ENCODE peak calls at places on chromosomes 1 and 21, in five cellular contexts. One of them, this sample, is unnamed.

GRCh38 chr1:202750024-202750423 is 39.8 kb upstream of the SYT2 start:
- DNase-seq in GM13976: no peak
- DNase-seq in fibroblast of the aortic adventitia: no peak
- DNase-seq in GM06990: no peak
- DNase-seq in dorsolateral prefrontal cortex: no peak
- DNase-seq in this sample: no peak

GRCh38 chr1:27438621-27439061 is 46.2 kb downstream of the GPR3 start:
- DNase-seq in GM13976: no peak
- DNase-seq in fibroblast of the aortic adventitia: no peak
- DNase-seq in GM06990: no peak
- DNase-seq in dorsolateral prefrontal cortex: no peak
- DNase-seq in this sample: no peak

GRCh38 chr1:12012560-12013316 is 6.6 kb upstream of the MIIP start:
- DNase-seq in GM13976: no peak
- DNase-seq in fibroblast of the aortic adventitia: no peak
- DNase-seq in GM06990: no peak
- DNase-seq in dorsolateral prefrontal cortex: no peak
- DNase-seq in this sample: no peak

GRCh38 chr21:46180778-46181391 is 3.4 kb downstream of the SPATC1L start:
- DNase-seq in GM13976: no peak
- DNase-seq in fibroblast of the aortic adventitia: no peak
- DNase-seq in GM06990: no peak
- DNase-seq in dorsolateral prefrontal cortex: no peak
- DNase-seq in this sample: no peak

GRCh38 chr1:50568782-50569181 is 145.5 kb upstream of the DMRTA2 start:
- DNase-seq in GM13976: no peak
- DNase-seq in fibroblast of the aortic adventitia: no peak
- DNase-seq in GM06990: no peak
- DNase-seq in dorsolateral prefrontal cortex: no peak
- DNase-seq in this sample: no peak

GRCh38 chr1:180116964-180117763 is 37.5 kb upstream of the QSOX1 start:
- DNase-seq in GM13976: no peak
- DNase-seq in fibroblast of the aortic adventitia: peak; percentile 84
- DNase-seq in GM06990: peak; percentile 9
- DNase-seq in dorsolateral prefrontal cortex: no peak
- DNase-seq in this sample: no peak

GRCh38 chr1:152884966-152885624 is 7.0 kb downstream of the SMCP start:
- DNase-seq in GM13976: no peak
- DNase-seq in fibroblast of the aortic adventitia: peak; percentile 37
- DNase-seq in GM06990: no peak
- DNase-seq in dorsolateral prefrontal cortex: no peak
- DNase-seq in this sample: no peak

GRCh38 chr1:23979387-23980005 is 631 bp downstream of the SRSF10 start:
- DNase-seq in GM13976: no peak
- DNase-seq in fibroblast of the aortic adventitia: peak; percentile 37
- DNase-seq in GM06990: no peak
- DNase-seq in dorsolateral prefrontal cortex: no peak
- DNase-seq in this sample: no peak

GRCh38 chr1:42290130-42290529 is 44.9 kb downstream of the FOXJ3 start:
- DNase-seq in GM13976: no peak
- DNase-seq in fibroblast of the aortic adventitia: no peak
- DNase-seq in GM06990: no peak
- DNase-seq in dorsolateral prefrontal cortex: no peak
- DNase-seq in this sample: no peak

GRCh38 chr1:43545686-43546387 is 15.2 kb downstream of the PTPRF start:
- DNase-seq in GM13976: no peak
- DNase-seq in fibroblast of the aortic adventitia: peak; percentile 44
- DNase-seq in GM06990: no peak
- DNase-seq in dorsolateral prefrontal cortex: peak; percentile 79
- DNase-seq in this sample: no peak

GRCh38 chr1:83905315-83905907 is 93.5 kb downstream of the TTLL7 start:
- DNase-seq in GM13976: peak; percentile 3
- DNase-seq in fibroblast of the aortic adventitia: peak; percentile 50
- DNase-seq in GM06990: peak; percentile 8
- DNase-seq in dorsolateral prefrontal cortex: no peak
- DNase-seq in this sample: no peak

GRCh38 chr1:183642166-183642565 is 6.6 kb upstream of the ARPC5 start:
- DNase-seq in GM13976: no peak
- DNase-seq in fibroblast of the aortic adventitia: no peak
- DNase-seq in GM06990: no peak
- DNase-seq in dorsolateral prefrontal cortex: no peak
- DNase-seq in this sample: no peak

GRCh38 chr1:170032531-170033295 is 41.8 kb downstream of the KIFAP3 start:
- DNase-seq in GM13976: no peak
- DNase-seq in fibroblast of the aortic adventitia: peak; percentile 70
- DNase-seq in GM06990: no peak
- DNase-seq in dorsolateral prefrontal cortex: no peak
- DNase-seq in this sample: no peak

GRCh38 chr1:166840309-166841302 is 1.3 kb downstream of the POGK start:
- DNase-seq in GM13976: no peak
- DNase-seq in fibroblast of the aortic adventitia: peak; percentile 37
- DNase-seq in GM06990: no peak
- DNase-seq in dorsolateral prefrontal cortex: peak; percentile 16
- DNase-seq in this sample: no peak

GRCh38 chr1:2269922-2270259 is 41.8 kb downstream of the SKI start:
- DNase-seq in GM13976: no peak
- DNase-seq in fibroblast of the aortic adventitia: no peak
- DNase-seq in GM06990: no peak
- DNase-seq in dorsolateral prefrontal cortex: no peak
- DNase-seq in this sample: no peak

GRCh38 chr1:157766792-157767191 is 10.1 kb downstream of the FCRL2 start:
- DNase-seq in GM13976: no peak
- DNase-seq in fibroblast of the aortic adventitia: no peak
- DNase-seq in GM06990: no peak
- DNase-seq in dorsolateral prefrontal cortex: no peak
- DNase-seq in this sample: no peak

GRCh38 chr1:201149400-201149799 is 4.9 kb downstream of the TMEM9 start:
- DNase-seq in GM13976: peak; percentile 68
- DNase-seq in fibroblast of the aortic adventitia: peak; percentile 39
- DNase-seq in GM06990: no peak
- DNase-seq in dorsolateral prefrontal cortex: no peak
- DNase-seq in this sample: no peak

GRCh38 chr1:40788561-40789341 is 5.2 kb downstream of the KCNQ4 start:
- DNase-seq in GM13976: no peak
- DNase-seq in fibroblast of the aortic adventitia: no peak
- DNase-seq in GM06990: no peak
- DNase-seq in dorsolateral prefrontal cortex: no peak
- DNase-seq in this sample: no peak

GRCh38 chr1:38835230-38835827 is 24.2 kb downstream of the RRAGC start:
- DNase-seq in GM13976: peak; percentile 73
- DNase-seq in fibroblast of the aortic adventitia: peak; percentile 90
- DNase-seq in GM06990: peak; percentile 25
- DNase-seq in dorsolateral prefrontal cortex: no peak
- DNase-seq in this sample: peak; percentile 54

GRCh38 chr1:107940178-107940577 is 24.8 kb downstream of the VAV3 start:
- DNase-seq in GM13976: no peak
- DNase-seq in fibroblast of the aortic adventitia: no peak
- DNase-seq in GM06990: no peak
- DNase-seq in dorsolateral prefrontal cortex: no peak
- DNase-seq in this sample: no peak

GRCh38 chr21:18041012-18041411 is 203.6 kb upstream of the CHODL start:
- DNase-seq in GM13976: no peak
- DNase-seq in fibroblast of the aortic adventitia: no peak
- DNase-seq in GM06990: no peak
- DNase-seq in dorsolateral prefrontal cortex: no peak
- DNase-seq in this sample: no peak

GRCh38 chr1:95236784-95237575 is 3.0 kb downstream of the RWDD3 start:
- DNase-seq in GM13976: no peak
- DNase-seq in fibroblast of the aortic adventitia: peak; percentile 16
- DNase-seq in GM06990: no peak
- DNase-seq in dorsolateral prefrontal cortex: no peak
- DNase-seq in this sample: no peak

GRCh38 chr1:104991702-104992101 is 1242.0 kb downstream of the AMY1C start:
- DNase-seq in GM13976: no peak
- DNase-seq in fibroblast of the aortic adventitia: no peak
- DNase-seq in GM06990: no peak
- DNase-seq in dorsolateral prefrontal cortex: no peak
- DNase-seq in this sample: no peak

GRCh38 chr1:238088891-238089290 is 198.2 kb upstream of the ZP4 start:
- DNase-seq in GM13976: no peak
- DNase-seq in fibroblast of the aortic adventitia: peak; percentile 24
- DNase-seq in GM06990: no peak
- DNase-seq in dorsolateral prefrontal cortex: no peak
- DNase-seq in this sample: no peak

GRCh38 chr1:29202053-29202452 is 20.4 kb upstream of the SRSF4 start:
- DNase-seq in GM13976: no peak
- DNase-seq in fibroblast of the aortic adventitia: no peak
- DNase-seq in GM06990: no peak
- DNase-seq in dorsolateral prefrontal cortex: no peak
- DNase-seq in this sample: no peak

GRCh38 chr21:28111151-28111619 is 881.5 kb downstream of the LTN1 start:
- DNase-seq in GM13976: no peak
- DNase-seq in fibroblast of the aortic adventitia: peak; percentile 100
- DNase-seq in GM06990: no peak
- DNase-seq in dorsolateral prefrontal cortex: no peak
- DNase-seq in this sample: peak; percentile 99

GRCh38 chr1:167095368-167095767 is 1.5 kb downstream of the STYXL2 start:
- DNase-seq in GM13976: no peak
- DNase-seq in fibroblast of the aortic adventitia: peak; percentile 34
- DNase-seq in GM06990: no peak
- DNase-seq in dorsolateral prefrontal cortex: no peak
- DNase-seq in this sample: peak; percentile 35

GRCh38 chr1:205582471-205583291 is 49.1 kb downstream of the ELK4 start:
- DNase-seq in GM13976: no peak
- DNase-seq in fibroblast of the aortic adventitia: no peak
- DNase-seq in GM06990: no peak
- DNase-seq in dorsolateral prefrontal cortex: no peak
- DNase-seq in this sample: no peak

GRCh38 chr1:25573961-25574360 is 30.6 kb downstream of the LDLRAP1 start:
- DNase-seq in GM13976: no peak
- DNase-seq in fibroblast of the aortic adventitia: no peak
- DNase-seq in GM06990: no peak
- DNase-seq in dorsolateral prefrontal cortex: no peak
- DNase-seq in this sample: no peak
- TF ChIP-seq CTCF in GM13976: no peak
- TF ChIP-seq CTCF in fibroblast of the aortic adventitia: no peak
- TF ChIP-seq CTCF in GM06990: no peak
- TF ChIP-seq CTCF in dorsolateral prefrontal cortex: no peak
- TF ChIP-seq CTCF in this sample: no peak

GRCh38 chr1:30241681-30242080 is 481.7 kb downstream of the MATN1 start:
- DNase-seq in GM13976: no peak
- DNase-seq in fibroblast of the aortic adventitia: no peak
- DNase-seq in GM06990: no peak
- DNase-seq in dorsolateral prefrontal cortex: no peak
- DNase-seq in this sample: no peak
- TF ChIP-seq CTCF in GM13976: no peak
- TF ChIP-seq CTCF in fibroblast of the aortic adventitia: no peak
- TF ChIP-seq CTCF in GM06990: no peak
- TF ChIP-seq CTCF in dorsolateral prefrontal cortex: no peak
- TF ChIP-seq CTCF in this sample: no peak

GRCh38 chr1:235199441-235199840 is 38.4 kb upstream of the RBM34 start:
- DNase-seq in GM13976: no peak
- DNase-seq in fibroblast of the aortic adventitia: peak; percentile 82
- DNase-seq in GM06990: no peak
- DNase-seq in dorsolateral prefrontal cortex: no peak
- DNase-seq in this sample: peak; percentile 15
- TF ChIP-seq CTCF in GM13976: no peak
- TF ChIP-seq CTCF in fibroblast of the aortic adventitia: peak; percentile 59
- TF ChIP-seq CTCF in GM06990: peak; percentile 36
- TF ChIP-seq CTCF in dorsolateral prefrontal cortex: peak; percentile 39
- TF ChIP-seq CTCF in this sample: peak; percentile 48

GRCh38 chr1:119868176-119868575 is 28.1 kb downstream of the ADAM30 start:
- DNase-seq in GM13976: no peak
- DNase-seq in fibroblast of the aortic adventitia: no peak
- DNase-seq in GM06990: no peak
- DNase-seq in dorsolateral prefrontal cortex: no peak
- DNase-seq in this sample: no peak

GRCh38 chr1:119869962-119870361 is 26.4 kb downstream of the ADAM30 start:
- DNase-seq in GM13976: no peak
- DNase-seq in fibroblast of the aortic adventitia: no peak
- DNase-seq in GM06990: no peak
- DNase-seq in dorsolateral prefrontal cortex: no peak
- DNase-seq in this sample: no peak

GRCh38 chr1:119873166-119874025 is 22.9 kb downstream of the ADAM30 start:
- DNase-seq in GM13976: no peak
- DNase-seq in fibroblast of the aortic adventitia: peak; percentile 96
- DNase-seq in GM06990: no peak
- DNase-seq in dorsolateral prefrontal cortex: no peak
- DNase-seq in this sample: no peak

GRCh38 chr1:119871881-119872280 is 24.4 kb downstream of the ADAM30 start:
- DNase-seq in GM13976: no peak
- DNase-seq in fibroblast of the aortic adventitia: no peak
- DNase-seq in GM06990: no peak
- DNase-seq in dorsolateral prefrontal cortex: no peak
- DNase-seq in this sample: no peak

GRCh38 chr1:119870917-119871486 is 25.3 kb downstream of the ADAM30 start:
- DNase-seq in GM13976: peak; percentile 61
- DNase-seq in fibroblast of the aortic adventitia: peak; percentile 89
- DNase-seq in GM06990: peak; percentile 41
- DNase-seq in dorsolateral prefrontal cortex: peak; percentile 75
- DNase-seq in this sample: peak; percentile 48
- TF ChIP-seq CTCF in GM13976: peak; percentile 73
- TF ChIP-seq CTCF in fibroblast of the aortic adventitia: peak; percentile 100
- TF ChIP-seq CTCF in GM06990: peak; percentile 96
- TF ChIP-seq CTCF in dorsolateral prefrontal cortex: peak; percentile 95
- TF ChIP-seq CTCF in this sample: no peak

DNA sequence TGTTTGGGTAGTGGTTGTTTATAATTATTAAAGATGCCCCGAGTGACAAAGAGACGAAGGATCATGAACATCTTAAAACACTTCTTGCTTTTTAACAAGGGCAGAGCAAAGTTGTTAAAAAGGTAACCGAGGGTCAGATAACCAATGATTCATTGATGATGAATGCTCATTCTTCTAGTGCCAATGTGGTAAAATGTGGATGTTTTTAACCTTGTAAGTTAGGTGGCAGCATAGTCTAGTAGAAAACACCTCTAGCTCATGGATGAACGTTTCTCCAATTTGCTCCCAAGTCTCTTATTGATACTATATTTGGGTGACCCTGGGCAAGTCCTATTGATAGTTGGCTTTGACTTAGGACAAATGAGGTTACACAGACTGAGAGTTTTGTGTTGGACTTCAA is 167.9 kb downstream of the KIF26B start:
- DNase-seq in GM13976: no peak
- DNase-seq in fibroblast of the aortic adventitia: peak; percentile 43
- DNase-seq in GM06990: no peak
- DNase-seq in dorsolateral prefrontal cortex: no peak
- DNase-seq in this sample: no peak
- TF ChIP-seq CTCF in GM13976: no peak
- TF ChIP-seq CTCF in fibroblast of the aortic adventitia: no peak
- TF ChIP-seq CTCF in GM06990: no peak
- TF ChIP-seq CTCF in dorsolateral prefrontal cortex: peak; percentile 19
- TF ChIP-seq CTCF in this sample: no peak

DNA sequence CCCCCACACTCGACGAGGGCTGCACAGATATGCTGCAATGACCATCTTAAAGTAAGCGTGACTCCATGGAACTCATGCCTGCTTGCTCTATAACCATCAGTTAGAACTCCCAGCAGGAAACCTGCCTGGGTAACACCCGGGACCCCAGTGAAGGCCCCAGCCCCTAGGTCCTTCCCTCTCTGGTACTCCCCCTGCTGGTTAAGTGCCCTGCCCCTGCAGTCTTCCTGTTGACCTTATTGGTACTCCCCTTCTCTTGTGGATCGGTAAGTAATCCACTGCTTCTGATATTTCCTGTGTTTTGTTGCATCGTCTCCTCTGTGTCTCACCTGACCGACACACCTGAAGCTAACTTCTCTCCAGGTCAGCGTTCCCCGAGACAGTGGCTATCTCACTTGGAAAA is 104.8 kb upstream of the COG2 start:
- DNase-seq in GM13976: no peak
- DNase-seq in fibroblast of the aortic adventitia: no peak
- DNase-seq in GM06990: no peak
- DNase-seq in dorsolateral prefrontal cortex: no peak
- DNase-seq in this sample: no peak
- TF ChIP-seq CTCF in GM13976: no peak
- TF ChIP-seq CTCF in fibroblast of the aortic adventitia: no peak
- TF ChIP-seq CTCF in GM06990: no peak
- TF ChIP-seq CTCF in dorsolateral prefrontal cortex: no peak
- TF ChIP-seq CTCF in this sample: no peak

This sample was measured in AG09319.